ENCODE peak calls at places on chromosomes 7 and 10, in six cellular contexts. I, S, J, Q, Z and K are unnamed samples.

GRCh38 chr7:141699860-141700259 is 2.1 kb downstream of the DENND11 start:
- DNase-seq in I (no peak), S (no peak), J (no peak), Q (no peak), Z (no peak), K (no peak)

GRCh38 chr10:6624392-6624791 is 44.3 kb upstream of the PRKCQ start:
- DNase-seq in I (no peak), S (no peak), J (no peak), Q (no peak), Z (no peak), K (no peak)

GRCh38 chr7:107327986-107328569 is 141.8 kb upstream of the GPR22 start:
- DNase-seq in I (no peak), S (no peak), J (no peak), Q (peak; percentile 40), Z (no peak), K (no peak)

GRCh38 chr7:128395748-128396147 is 14.0 kb downstream of the IMPDH1 start:
- DNase-seq in I (no peak), S (no peak), J (no peak), Q (no peak), Z (no peak), K (no peak)

GRCh38 chr10:19767876-19768275 is 48.4 kb upstream of the PLXDC2 start:
- DNase-seq in I (no peak), S (no peak), J (no peak), Q (no peak), Z (no peak), K (no peak)

GRCh38 chr7:94041529-94041928 is 37.4 kb upstream of the BET1 start:
- DNase-seq in I (no peak), S (no peak), J (no peak), Q (peak; percentile 66), Z (no peak), K (no peak)

GRCh38 chr10:120477723-120478270 is 20.8 kb downstream of the PLPP4 start:
- DNase-seq in I (no peak), S (no peak), J (no peak), Q (peak; percentile 71), Z (no peak), K (no peak)

GRCh38 chr10:71684356-71685173 is 35.0 kb downstream of the C10orf105 start:
- DNase-seq in I (no peak), S (no peak), J (no peak), Q (peak; percentile 12), Z (no peak), K (no peak)

GRCh38 chr7:47536705-47537611 is 45.0 kb downstream of the TNS3 start:
- DNase-seq in I (peak; percentile 75), S (no peak), J (peak; percentile 58), Q (peak; percentile 87), Z (peak; percentile 43), K (peak; percentile 43)

GRCh38 chr7:71775648-71776047 is 636.5 kb downstream of the CALN1 start:
- DNase-seq in I (no peak), S (no peak), J (no peak), Q (peak; percentile 18), Z (no peak), K (no peak)

GRCh38 chr10:27742195-27742925 is 3.3 kb downstream of the MKX start:
- DNase-seq in I (peak; percentile 85), S (peak; percentile 81), J (peak; percentile 84), Q (peak; percentile 97), Z (peak; percentile 52), K (peak; percentile 59)

GRCh38 chr7:155205368-155206285 is 92.1 kb upstream of the INSIG1 start:
- DNase-seq in I (peak; percentile 81), S (peak; percentile 92), J (peak; percentile 91), Q (peak; percentile 100), Z (peak; percentile 87), K (peak; percentile 76)

GRCh38 chr7:116258734-116259133 is 48.4 kb downstream of the TES start:
- DNase-seq in I (no peak), S (no peak), J (no peak), Q (peak; percentile 82), Z (no peak), K (no peak)

GRCh38 chr10:113435881-113436280 is 117.0 kb upstream of the HABP2 start:
- DNase-seq in I (no peak), S (no peak), J (no peak), Q (peak; percentile 63), Z (no peak), K (no peak)

GRCh38 chr7:128361463-128362441 is at the start of gene PRRT4:
- DNase-seq in I (peak; percentile 46), S (peak; percentile 61), J (no peak), Q (peak; percentile 60), Z (no peak), K (no peak)

GRCh38 chr7:19089378-19089777 is 28.1 kb downstream of the TWIST1 start:
- DNase-seq in I (no peak), S (no peak), J (no peak), Q (no peak), Z (no peak), K (no peak)

GRCh38 chr10:106181491-106181890 is 983.0 kb downstream of the SORCS1 start:
- DNase-seq in I (no peak), S (no peak), J (no peak), Q (peak; percentile 26), Z (no peak), K (no peak)

GRCh38 chr10:129203819-129204218 is 263.2 kb upstream of the MGMT start:
- DNase-seq in I (no peak), S (no peak), J (no peak), Q (no peak), Z (no peak), K (no peak)

GRCh38 chr10:126946746-126947145 is 41.5 kb downstream of the DOCK1 start:
- DNase-seq in I (no peak), S (no peak), J (no peak), Q (no peak), Z (no peak), K (peak; percentile 41)

GRCh38 chr10:68348265-68348741 is 15.6 kb upstream of the PBLD start:
- DNase-seq in I (no peak), S (peak; percentile 47), J (no peak), Q (peak; percentile 71), Z (no peak), K (no peak)

GRCh38 chr10:48744587-48744986 is 59.9 kb downstream of the WDFY4 start:
- DNase-seq in I (no peak), S (no peak), J (no peak), Q (no peak), Z (no peak), K (no peak)

GRCh38 chr7:99824091-99824490 is 3.7 kb upstream of the CYP3A43 start:
- DNase-seq in I (no peak), S (no peak), J (no peak), Q (no peak), Z (no peak), K (no peak)

GRCh38 chr7:102978280-102978679 is 65.5 kb downstream of the LRRC17 start:
- DNase-seq in I (no peak), S (no peak), J (peak; percentile 62), Q (peak; percentile 86), Z (no peak), K (no peak)

GRCh38 chr7:150780249-150780648 is 19.9 kb downstream of the TMEM176B start:
- DNase-seq in I (no peak), S (no peak), J (no peak), Q (no peak), Z (no peak), K (no peak)

GRCh38 chr7:40761757-40762342 is 627.0 kb downstream of the SUGCT start:
- DNase-seq in I (no peak), S (no peak), J (no peak), Q (no peak), Z (no peak), K (no peak)

GRCh38 chr10:64079341-64079740 is 558.1 kb downstream of the REEP3 start:
- DNase-seq in I (no peak), S (no peak), J (no peak), Q (no peak), Z (no peak), K (no peak)

GRCh38 chr10:43437141-43437860 is 390 bp downstream of the ZNF487 start:
- DNase-seq in I (no peak), S (no peak), J (no peak), Q (peak; percentile 59), Z (no peak), K (no peak)

GRCh38 chr7:44374007-44374763 is 48.8 kb upstream of the CAMK2B start:
- DNase-seq in I (no peak), S (no peak), J (no peak), Q (no peak), Z (no peak), K (peak; percentile 37)

GRCh38 chr7:2527505-2528464 is 8.2 kb downstream of the LFNG start:
- DNase-seq in I (peak; percentile 59), S (peak; percentile 84), J (peak; percentile 63), Q (peak; percentile 92), Z (no peak), K (no peak)

GRCh38 chr10:110326351-110327032 is 21.8 kb upstream of the SMNDC1 start:
- DNase-seq in I (no peak), S (no peak), J (no peak), Q (peak; percentile 80), Z (no peak), K (no peak)
- H3K9me3 ChIP-seq in I (no peaks in the 10 kb centered on the region), S (no peaks in the 10 kb centered on the region), J (no peaks in the 10 kb centered on the region), Q (no peaks in the 10 kb centered on the region), Z (no peaks in the 10 kb centered on the region), K (peaks cover 19% of the 10 kb centered on the region)

DNA sequence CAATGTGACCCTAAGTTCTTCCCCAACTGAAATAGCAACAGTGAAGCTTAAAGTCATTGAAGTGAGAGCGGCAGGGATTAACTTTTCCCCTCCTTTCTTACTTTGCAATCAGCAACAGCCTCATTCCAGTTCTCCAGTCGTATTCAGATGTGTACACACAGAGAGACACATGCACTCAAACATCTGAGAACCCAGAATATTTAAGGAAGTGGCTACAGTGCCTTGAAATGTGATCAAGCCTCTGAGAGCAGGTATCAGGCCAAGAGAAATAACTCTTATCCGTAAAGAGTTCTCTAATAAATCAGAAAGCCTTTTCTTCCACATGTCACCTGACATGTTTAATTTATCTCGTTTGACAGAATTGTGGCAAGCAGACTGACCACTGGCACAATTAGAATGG is 388.9 kb upstream of the NPVF start:
- DNase-seq in I (no peak), S (no peak), J (no peak), Q (no peak), Z (no peak), K (no peak)
- H3K4me1 ChIP-seq in I (peaks cover 7% of the 10 kb centered on the region), S (peaks cover 52% of the 10 kb centered on the region), J (peaks cover 5% of the 10 kb centered on the region), Q (no peaks in the 10 kb centered on the region), Z (peaks cover 27% of the 10 kb centered on the region), K (no peaks in the 10 kb centered on the region)

GRCh38 chr7:159048656-159049055 is 96.0 kb downstream of the VIPR2 start:
- DNase-seq in I (no peak), S (no peak), J (peak; percentile 14), Q (no peak), Z (no peak), K (no peak)
- H3K9me3 ChIP-seq in I (no peaks in the 10 kb centered on the region), S (no peaks in the 10 kb centered on the region), J (no peaks in the 10 kb centered on the region), Q (no peaks in the 10 kb centered on the region), Z (no peaks in the 10 kb centered on the region), K (peaks cover 7% of the 10 kb centered on the region)

DNA sequence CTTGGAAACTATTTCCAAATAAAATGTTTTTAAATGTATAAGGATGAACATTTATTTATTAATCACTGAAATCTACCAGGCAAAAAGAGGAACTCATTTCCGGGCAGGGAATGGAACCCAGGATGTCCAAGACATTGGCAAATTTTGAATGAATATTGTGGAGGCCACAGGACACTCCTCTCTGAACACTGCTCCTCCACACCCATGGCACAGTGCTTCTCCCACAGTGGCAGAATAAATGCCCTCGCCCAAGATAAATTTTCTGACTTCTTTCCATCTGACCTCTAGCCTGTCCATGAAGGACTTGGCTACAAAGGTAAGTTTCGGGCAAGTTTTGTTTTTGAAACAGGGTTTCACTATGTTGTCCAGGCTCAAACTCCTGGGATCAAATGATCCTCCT is 39.0 kb downstream of the HIPK2 start:
- DNase-seq in I (no peak), S (no peak), J (no peak), Q (no peak), Z (no peak), K (no peak)
- H3K4me1 ChIP-seq in I (peaks cover 48% of the 10 kb centered on the region), S (peaks cover 24% of the 10 kb centered on the region), J (peaks cover 43% of the 10 kb centered on the region), Q (peaks cover 62% of the 10 kb centered on the region), Z (peaks cover 95% of the 10 kb centered on the region), K (peaks cover 3% of the 10 kb centered on the region)